ENCODE peak calls at places on chromosomes 4 and X, in five cellular contexts. A is memory B cell, W is right lobe of liver, U is T follicular helper cell, P is iPS DF 6.9. E is an unnamed sample.

GRCh38 chr4:19857405-19857804 is 394.3 kb upstream of the SLIT2 start:
- DNase-seq in A (no peak), W (no peak), P (no peak), U (no peak), E (no peak)

GRCh38 chrX:39728852-39729587 is 368.7 kb downstream of the BCOR start:
- DNase-seq in U (no peak), A (no peak), W (no peak), P (no peak), E (no peak)

GRCh38 chr4:94680131-94680862 is 77.5 kb upstream of the BMPR1B start:
- DNase-seq in W (no peak), A (no peak), P (no peak), U (no peak), E (no peak)

GRCh38 chr4:120753854-120754253 is 168.7 kb downstream of the PRDM5 start:
- DNase-seq in P (no peak), A (no peak), U (no peak), W (no peak), E (no peak)

GRCh38 chr4:27692098-27692679 is 831.5 kb downstream of the STIM2 start:
- DNase-seq in U (no peak), A (no peak), P (peak; percentile 22), W (no peak), E (no peak)

GRCh38 chrX:85963736-85964135 is 83.6 kb downstream of the CHM start:
- DNase-seq in A (no peak), U (no peak), W (no peak), P (no peak), E (no peak)

GRCh38 chr4:7074423-7074822 is 6.6 kb upstream of the GRPEL1 start:
- DNase-seq in A (no peak), W (no peak), P (no peak), U (no peak), E (no peak)

GRCh38 chrX:73214366-73215094 is at the start of gene NAP1L2:
- DNase-seq in A (no peak), P (peak; percentile 4), U (peak; percentile 28), W (peak; percentile 20), E (peak; percentile 25)

GRCh38 chr4:1399508-1400190 is 6.6 kb downstream of the NKX1-1 start:
- DNase-seq in A (no peak), U (no peak), W (peak; percentile 13), P (no peak), E (no peak)

GRCh38 chr4:59960143-59960542 is 1240.0 kb upstream of the ADGRL3 start:
- DNase-seq in W (no peak), P (no peak), A (no peak), U (no peak), E (no peak)

GRCh38 chrX:152904151-152905080 is 6.5 kb downstream of the ZNF185 start:
- DNase-seq in P (no peak), A (peak; percentile 30), U (peak; percentile 25), W (peak; percentile 39), E (no peak)

GRCh38 chrX:39941332-39941920 is 156.3 kb downstream of the BCOR start:
- DNase-seq in W (no peak), U (no peak), P (no peak), A (no peak), E (no peak)

GRCh38 chrX:1265061-1265460 is 3.6 kb upstream of the CSF2RA start:
- DNase-seq in P (no peak), A (no peak), U (no peak), W (no peak), E (no peak)

GRCh38 chr4:184817494-184818215 is 8.1 kb downstream of the ACSL1 start:
- DNase-seq in P (no peak), U (no peak), A (no peak), W (no peak), E (no peak)

GRCh38 chr4:155999743-156000142 is 46.1 kb upstream of the CTSO start:
- DNase-seq in W (no peak), A (no peak), U (no peak), P (peak; percentile 61), E (peak; percentile 64)

GRCh38 chr4:37989398-37990260 is 29.4 kb downstream of the PTTG2 start:
- DNase-seq in P (no peak), W (no peak), U (no peak), A (no peak), E (no peak)

GRCh38 chr4:182089326-182089725 is 153.9 kb upstream of the TENM3 start:
- DNase-seq in A (no peak), P (no peak), U (no peak), W (no peak), E (no peak)

GRCh38 chr4:103996637-103997036 is 276.9 kb upstream of the TACR3 start:
- DNase-seq in P (peak; percentile 43), W (no peak), U (no peak), A (no peak), E (peak; percentile 82)

GRCh38 chrX:3712870-3713224 is 602 bp downstream of the PRKX start:
- DNase-seq in P (no peak), U (no peak), W (no peak), A (no peak), E (no peak)

GRCh38 chr4:123661080-123661737 is 264.6 kb downstream of the SPRY1 start:
- DNase-seq in A (no peak), U (no peak), P (no peak), W (no peak), E (no peak)